ENCODE peak calls at places on chromosomes 6 and 20, in five cellular contexts. R is body of pancreas, E is GM23248, D is PC-9, F is lung. K is an unnamed sample. For H3K9me3 and H3K36me3, the result is how much of the 10 kb centered on the place peaks cover.

GRCh38 chr6:127971945-127972391 is 71.1 kb upstream of the THEMIS start:
- DNase-seq in R (no peak), E (peak), D (peak), F (no peak), K (no peak)

GRCh38 chr20:38129893-38130609 is 35.0 kb downstream of the TGM2 start:
- DNase-seq in R (no peak), E (no peak), D (no peak), F (no peak), K (no peak)

GRCh38 chr6:36360241-36361054 is 23.8 kb upstream of the BNIP5 start:
- DNase-seq in R (peak), E (peak), D (peak), F (peak), K (peak)

GRCh38 chr20:41072099-41072798 is 43.6 kb downstream of the TOP1 start:
- DNase-seq in R (peak), E (peak), D (peak), F (no peak), K (no peak)

GRCh38 chr6:101114703-101115102 is 233.6 kb upstream of the ASCC3 start:
- DNase-seq in R (no peak), E (peak), D (no peak), F (no peak), K (no peak)

GRCh38 chr6:89035252-89036106 is 45.1 kb upstream of the PNRC1 start:
- DNase-seq in R (peak), E (peak), D (no peak), F (peak), K (no peak)

GRCh38 chr6:41781302-41781711 is 725 bp downstream of the PRICKLE4 start:
- DNase-seq in R (peak), E (no peak), D (no peak), F (peak), K (no peak)

GRCh38 chr20:46364670-46365482 is 41.5 kb downstream of the ELMO2 start:
- DNase-seq in R (peak), E (peak), D (no peak), F (no peak), K (no peak)

GRCh38 chr20:61163027-61163426 is 89.0 kb upstream of the CDH4 start:
- DNase-seq in R (no peak), E (no peak), D (no peak), F (no peak), K (no peak)

GRCh38 chr20:15498926-15499325 is 1074.3 kb downstream of the KIF16B start:
- DNase-seq in R (no peak), E (no peak), D (no peak), F (no peak), K (no peak)

GRCh38 chr6:138107752-138108592 is 753 bp upstream of the PERP start:
- DNase-seq in R (peak), E (no peak), D (peak), F (no peak), K (no peak)

GRCh38 chr20:49647509-49647908 is 66.2 kb downstream of the B4GALT5 start:
- DNase-seq in R (no peak), E (peak), D (peak), F (no peak), K (no peak)

GRCh38 chr20:3763691-3764601 is 3.6 kb downstream of the ADISSP start:
- DNase-seq in R (no peak), E (no peak), D (peak), F (no peak), K (no peak)

GRCh38 chr6:8556370-8557018 is 121.1 kb upstream of the SLC35B3 start:
- DNase-seq in R (no peak), E (peak), D (peak), F (no peak), K (no peak)

GRCh38 chr6:167467793-167468431 is 143.0 kb downstream of the TTLL2 start:
- DNase-seq in R (no peak), E (no peak), D (no peak), F (no peak), K (no peak)

GRCh38 chr6:7200598-7201443 is 93.1 kb downstream of the RREB1 start:
- DNase-seq in R (peak), E (no peak), D (peak), F (peak), K (no peak)

GRCh38 chr6:125906158-125906998 is 50.2 kb upstream of the HINT3 start:
- DNase-seq in R (peak), E (peak), D (no peak), F (peak), K (no peak)

GRCh38 chr20:32338665-32339064 is 19.5 kb upstream of the ASXL1 start:
- DNase-seq in R (no peak), E (no peak), D (no peak), F (peak), K (no peak)

GRCh38 chr6:115945306-115945705 is 115.4 kb downstream of the FRK start:
- DNase-seq in R (no peak), E (no peak), D (peak), F (no peak), K (no peak)

GRCh38 chr6:13725570-13725969 is 13.9 kb upstream of the RANBP9 start:
- DNase-seq in R (peak), E (peak), D (peak), F (peak), K (no peak)

GRCh38 chr20:56582557-56582956 is 46.5 kb upstream of the TFAP2C start:
- DNase-seq in R (no peak), E (no peak), D (no peak), F (no peak), K (no peak)

GRCh38 chr6:44925100-44925739 is 402.9 kb upstream of the RUNX2 start:
- DNase-seq in R (no peak), E (peak), D (no peak), F (no peak), K (no peak)

GRCh38 chr20:7741866-7742265 is 198.4 kb downstream of the HAO1 start:
- DNase-seq in R (no peak), E (no peak), D (no peak), F (no peak), K (no peak)

GRCh38 chr6:158999154-158999668 is 791 bp downstream of the RSPH3 start:
- DNase-seq in R (no peak), E (no peak), D (no peak), F (no peak), K (no peak)

GRCh38 chr6:37357288-37357687 is 3.5 kb downstream of the RNF8 start:
- DNase-seq in R (no peak), E (no peak), D (no peak), F (no peak), K (no peak)

GRCh38 chr6:87851674-87852260 is 149.7 kb upstream of the AKIRIN2 start:
- DNase-seq in R (no peak), E (no peak), D (no peak), F (no peak), K (no peak)

GRCh38 chr6:157569543-157569942 is 188.6 kb downstream of the ZDHHC14 start:
- DNase-seq in R (no peak), E (no peak), D (no peak), F (no peak), K (no peak)

GRCh38 chr6:101080597-101080996 is 199.5 kb upstream of the ASCC3 start:
- DNase-seq in R (no peak), E (peak), D (peak), F (no peak), K (no peak)

GRCh38 chr6:139954463-139955071 is 580.1 kb upstream of the CITED2 start:
- DNase-seq in R (no peak), E (no peak), D (no peak), F (no peak), K (no peak)

GRCh38 chr6:160973856-160974255 is 17.7 kb upstream of the MAP3K4 start:
- DNase-seq in R (no peak), E (peak), D (no peak), F (no peak), K (no peak)

GRCh38 chr6:150204705-150205472 is 62.0 kb downstream of the PPP1R14C start:
- DNase-seq in R (no peak), E (no peak), D (no peak), F (no peak), K (no peak)

GRCh38 chr6:89321571-89321970 is 6.5 kb upstream of the GABRR2 start:
- DNase-seq in R (no peak), E (no peak), D (no peak), F (peak), K (no peak)

GRCh38 chr20:50218987-50219435 is 28.4 kb downstream of the CEBPB start:
- DNase-seq in R (peak), E (no peak), D (no peak), F (no peak), K (no peak)

GRCh38 chr6:27470023-27470422 is 2.9 kb downstream of the ZNF184 start:
- DNase-seq in R (no peak), E (no peak), D (no peak), F (no peak), K (no peak)
- H3K9me3 ChIP-seq in R (under half), E (under half), D (under half), F (under half), K (under half)

GRCh38 chr20:53827292-53827995 is 233.8 kb upstream of the ZNF217 start:
- DNase-seq in R (no peak), E (peak), D (no peak), F (no peak), K (no peak)
- H3K4me3 ChIP-seq in R (no peak), E (peak), D (peak), F (no peak), K (no peak)

GRCh38 chr20:17960927-17961599 is 7.5 kb downstream of the SNX5 start:
- DNase-seq in R (no peak), E (peak), D (no peak), F (no peak), K (no peak)
- H3K36me3 ChIP-seq in R (under half), E (under half), D (under half), F (under half), K (under half)

GRCh38 chr20:36728986-36729385 is 16.9 kb downstream of the NDRG3 start:
- DNase-seq in R (no peak), E (peak), D (no peak), F (no peak), K (no peak)
- H3K9me3 ChIP-seq in R (under half), E (under half), D (under half), F (under half), K (under half)

GRCh38 chr6:68633654-68634502 is 1.2 kb upstream of the ADGRB3 start:
- DNase-seq in R (no peak), E (no peak), D (no peak), F (no peak), K (no peak)
- H3K4me3 ChIP-seq in R (no peak), E (peak), D (no peak), F (peak), K (peak)

DNA sequence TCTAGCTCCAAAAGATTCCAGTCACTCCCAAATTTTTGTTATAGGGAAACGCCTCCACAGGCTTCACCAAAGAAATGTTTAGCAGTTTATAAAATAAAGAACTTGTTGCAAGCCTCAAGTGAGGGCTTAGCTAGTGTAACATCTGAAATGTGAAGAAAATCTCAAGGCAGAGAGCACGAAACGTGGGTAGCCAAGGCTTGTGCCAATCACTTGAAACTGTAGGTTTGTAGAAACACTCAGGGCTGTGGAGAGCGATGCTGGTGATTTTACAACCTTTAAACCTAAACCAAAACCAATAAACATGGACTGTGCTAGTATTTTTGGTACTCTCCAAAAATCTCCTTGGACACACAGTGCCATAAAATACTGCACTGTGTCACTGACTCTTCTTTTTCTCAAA is 108.1 kb upstream of the TRAF3IP2 start:
- DNase-seq in R (no peak), E (no peak), D (no peak), F (no peak), K (no peak)
- H3K36me3 ChIP-seq in R (under half), E (under half), D (under half), F (under half), K (under half)

GRCh38 chr6:34518669-34519365 is 37.3 kb downstream of the SPDEF start:
- DNase-seq in R (no peak), E (no peak), D (no peak), F (no peak), K (no peak)

GRCh38 chr6:34519971-34520644 is 36.0 kb downstream of the SPDEF start:
- DNase-seq in R (peak), E (no peak), D (no peak), F (no peak), K (no peak)

GRCh38 chr6:34522740-34523139 is 33.4 kb downstream of the SPDEF start:
- DNase-seq in R (peak), E (no peak), D (no peak), F (no peak), K (no peak)

GRCh38 chr6:34521463-34522288 is 34.5 kb downstream of the SPDEF start:
- DNase-seq in R (peak), E (no peak), D (no peak), F (no peak), K (no peak)

DNA sequence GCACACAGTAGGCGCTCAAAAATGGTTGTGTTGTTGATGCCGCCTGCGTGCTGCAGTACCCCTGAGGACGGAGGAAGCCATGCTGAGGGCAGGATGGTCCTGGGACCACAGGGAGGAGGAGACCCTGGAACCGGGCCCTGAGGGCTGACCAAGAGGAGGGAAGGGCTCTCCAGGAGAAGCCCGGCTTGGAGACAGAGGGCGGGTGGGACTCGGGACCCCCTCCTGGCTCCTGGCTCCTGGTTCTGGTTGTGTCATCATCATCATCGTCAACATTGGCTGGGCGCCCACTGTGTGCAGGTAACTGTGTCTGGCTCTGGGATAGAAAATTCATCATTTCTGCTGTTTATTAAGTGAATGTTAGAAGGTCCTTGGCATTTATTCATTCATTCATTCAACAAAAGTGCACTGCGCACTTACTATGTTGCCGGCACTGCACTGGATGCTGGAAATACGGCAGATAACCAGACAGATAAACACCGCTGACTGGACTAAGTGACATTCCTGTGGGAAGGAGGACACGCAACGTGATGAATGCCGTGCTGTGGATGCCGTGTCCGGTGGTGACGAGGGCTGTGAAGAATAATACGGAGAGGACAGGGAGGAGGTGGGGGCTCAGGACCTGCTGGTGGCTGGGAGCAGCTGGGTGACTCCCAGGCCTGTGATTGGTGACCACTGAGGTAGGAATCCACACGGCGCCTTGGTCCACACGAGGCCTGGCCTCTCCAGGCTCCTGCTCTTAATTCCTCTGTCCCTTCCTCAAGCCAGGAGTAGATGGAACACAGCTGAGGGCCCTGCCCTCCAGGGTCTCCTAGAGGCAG is 35.3 kb downstream of the SPDEF start:
- DNase-seq in R (peak), E (no peak), D (no peak), F (no peak), K (no peak)
- H3K9me3 ChIP-seq in R (under half), E (under half), D (under half), F (under half), K (under half)

GRCh38 chr6:81750660-81751387 is 1.7 kb downstream of the TENT5A start:
- DNase-seq in R (no peak), E (peak), D (peak), F (no peak), K (no peak)
- H3K4me3 ChIP-seq in R (peak), E (peak), D (peak), F (peak), K (peak)

GRCh38 chr20:35503281-35503680 is 26.2 kb downstream of the C20orf173 start:
- DNase-seq in R (no peak), E (no peak), D (no peak), F (no peak), K (no peak)
- H3K36me3 ChIP-seq in R (under half), E (under half), D (under half), F (half or more), K (under half)

K was measured in iPS DF 6.9.